ENCODE peak calls at places on chromosomes 12 and 14, in eight cellular contexts. C, O, D, V, I, K, L and M are unnamed samples.

GRCh38 chr12:63440063-63440462 is 228.2 kb downstream of the DPY19L2 start:
- DNase-seq in C (no peak), O (no peak), D (peak), V (no peak), I (no peak), K (no peak), L (no peak), M (no peak)

GRCh38 chr12:120835657-120836056 is 68.5 kb downstream of the SPPL3 start:
- DNase-seq in C (no peak), O (no peak), D (no peak), V (peak), I (no peak), K (no peak), L (no peak), M (no peak)

GRCh38 chr12:119589634-119590033 is 3.9 kb upstream of the TMEM233 start:
- DNase-seq in C (no peak), O (no peak), D (no peak), V (no peak), I (no peak), K (no peak), L (no peak), M (no peak)

GRCh38 chr12:30110970-30111586 is 327.3 kb upstream of the TMTC1 start:
- DNase-seq in C (peak), O (no peak), D (no peak), V (peak), I (peak), K (peak), L (no peak), M (peak)

GRCh38 chr14:104357689-104358527 is 219.5 kb downstream of the KIF26A start:
- DNase-seq in C (peak), O (no peak), D (no peak), V (no peak), I (no peak), K (no peak), L (no peak), M (no peak)

GRCh38 chr12:25387136-25388050 is 136.7 kb upstream of the KRAS start:
- DNase-seq in C (peak), O (peak), D (peak), V (peak), I (peak), K (peak), L (peak), M (peak)

GRCh38 chr14:90624732-90625444 is 191.3 kb downstream of the TTC7B start:
- DNase-seq in C (no peak), O (no peak), D (peak), V (no peak), I (no peak), K (peak), L (peak), M (no peak)

GRCh38 chr12:116474899-116475298 is 84.3 kb upstream of the MAP1LC3B2 start:
- DNase-seq in C (no peak), O (no peak), D (no peak), V (no peak), I (no peak), K (no peak), L (no peak), M (no peak)

GRCh38 chr12:79874665-79875064 is 60.2 kb downstream of the PPP1R12A start:
- DNase-seq in C (no peak), O (peak), D (no peak), V (no peak), I (no peak), K (no peak), L (no peak), M (no peak)

GRCh38 chr14:103061482-103061976 is 4.2 kb upstream of the CDC42BPB start:
- DNase-seq in C (no peak), O (no peak), D (no peak), V (no peak), I (no peak), K (no peak), L (no peak), M (no peak)

GRCh38 chr12:57470970-57471656 is 8.6 kb downstream of the ARHGAP9 start:
- DNase-seq in C (no peak), O (no peak), D (no peak), V (no peak), I (no peak), K (no peak), L (no peak), M (no peak)

GRCh38 chr12:68374315-68374982 is 42.3 kb upstream of the MDM1 start:
- DNase-seq in C (no peak), O (no peak), D (no peak), V (no peak), I (peak), K (no peak), L (peak), M (no peak)

GRCh38 chr12:130456375-130457199 is 118.9 kb downstream of the PIWIL1 start:
- DNase-seq in C (no peak), O (no peak), D (peak), V (no peak), I (no peak), K (no peak), L (no peak), M (no peak)

GRCh38 chr12:105477873-105478272 is 147.4 kb downstream of the C12orf75 start:
- DNase-seq in C (peak), O (no peak), D (no peak), V (no peak), I (no peak), K (no peak), L (no peak), M (peak)

GRCh38 chr12:116639765-116640164 is 80.6 kb downstream of the MAP1LC3B2 start:
- DNase-seq in C (no peak), O (no peak), D (no peak), V (no peak), I (no peak), K (no peak), L (no peak), M (no peak)

GRCh38 chr12:123721245-123721644 is 9.1 kb downstream of the ATP6V0A2 start:
- DNase-seq in C (no peak), O (no peak), D (no peak), V (no peak), I (no peak), K (no peak), L (no peak), M (no peak)

GRCh38 chr12:77924703-77925102 is 94.0 kb downstream of the NAV3 start:
- DNase-seq in C (no peak), O (no peak), D (peak), V (peak), I (no peak), K (peak), L (no peak), M (no peak)

DNA sequence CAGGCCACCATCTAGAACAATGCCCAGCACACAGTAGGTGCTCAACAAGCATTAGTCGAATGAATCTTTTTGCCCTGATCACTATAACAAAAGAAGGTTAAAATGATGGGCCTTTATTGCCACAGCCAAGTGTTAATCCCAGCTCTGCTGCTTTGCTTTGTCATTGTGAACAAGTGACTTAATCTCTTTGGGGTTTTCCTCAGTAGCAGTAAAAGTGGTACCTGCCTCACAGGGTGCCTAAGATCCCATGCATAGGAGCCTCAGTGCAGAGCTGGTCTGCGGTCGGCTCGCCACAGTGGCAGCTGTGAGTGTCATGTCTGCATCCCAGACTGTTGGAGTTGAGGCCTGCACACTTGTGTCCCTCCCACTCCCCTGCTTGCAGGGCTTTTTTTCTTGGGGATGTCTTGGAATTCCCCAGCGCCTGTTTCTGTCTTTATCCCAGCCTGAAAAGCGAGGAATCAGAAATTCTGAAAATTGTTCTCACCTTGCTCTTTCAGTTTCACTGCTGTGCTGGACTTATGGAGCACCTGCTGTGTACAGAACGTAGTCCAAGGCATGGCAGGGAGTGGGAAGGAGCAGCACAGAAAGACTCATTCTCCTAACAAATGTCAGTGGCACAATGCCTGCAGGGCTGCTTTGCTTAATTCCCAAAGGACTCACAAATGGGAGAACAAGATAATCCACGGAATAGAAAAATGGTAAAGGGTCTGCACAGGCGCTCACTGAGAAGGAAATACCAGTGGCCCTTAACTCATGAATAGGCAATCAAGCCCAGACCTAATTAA is 90.8 kb downstream of the EML1 start:
- DNase-seq in C (no peak), O (no peak), D (no peak), V (no peak), I (no peak), K (no peak), L (no peak), M (no peak)
- H3K4me2 ChIP-seq in C (no peak), O (no peak), D (no peak), V (no peak), I (no peak), K (no peak), L (no peak), M (no peak)

DNA sequence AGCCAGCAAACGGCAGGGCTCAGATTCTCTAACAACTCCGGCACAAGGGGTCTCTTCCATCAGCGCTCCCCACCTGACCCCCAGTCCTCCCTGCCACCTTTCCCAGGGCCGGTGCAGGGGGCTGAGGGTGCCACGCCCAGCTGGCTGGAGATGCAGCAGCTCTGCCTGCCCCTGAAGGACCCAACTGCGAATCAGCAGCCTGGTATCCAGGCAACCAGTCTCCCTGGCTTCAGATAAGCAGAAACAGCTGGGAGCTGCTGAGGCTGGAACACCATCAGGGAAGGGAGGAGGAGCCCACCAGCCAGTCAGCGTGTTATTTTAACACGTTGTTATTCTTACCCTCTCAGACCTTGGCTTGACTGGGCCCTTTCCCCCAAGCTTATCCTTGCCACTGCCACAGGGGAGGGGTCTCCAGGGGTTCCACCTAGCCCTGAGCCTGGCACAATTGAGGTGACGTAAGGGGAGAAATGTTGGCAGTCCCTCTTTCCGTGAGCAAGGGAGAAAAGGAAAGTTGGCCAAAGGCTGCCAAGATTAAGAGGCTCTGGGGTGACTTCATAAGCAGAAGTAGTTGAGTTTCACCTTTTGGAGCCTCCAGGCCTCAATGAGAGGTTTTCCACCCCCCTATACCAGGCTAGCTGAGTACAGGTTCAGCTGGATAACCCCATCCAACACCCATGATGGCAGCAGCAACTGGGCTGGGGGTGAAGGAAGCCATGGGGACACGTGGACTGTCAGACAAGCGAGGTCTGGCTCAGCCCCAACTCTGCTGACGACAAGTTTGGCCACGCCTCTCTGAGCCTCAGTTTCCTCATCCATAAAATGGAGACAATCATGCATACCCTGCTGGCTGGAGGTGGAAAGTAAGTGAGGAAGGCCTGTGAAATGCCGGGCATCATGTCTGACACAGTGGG is 91.1 kb downstream of the IRF2BPL start:
- DNase-seq in C (peak), O (no peak), D (peak), V (peak), I (peak), K (peak), L (no peak), M (peak)
- H3K4me2 ChIP-seq in C (peak), O (peak), D (peak), V (peak), I (peak), K (no peak), L (no peak), M (no peak)

DNA sequence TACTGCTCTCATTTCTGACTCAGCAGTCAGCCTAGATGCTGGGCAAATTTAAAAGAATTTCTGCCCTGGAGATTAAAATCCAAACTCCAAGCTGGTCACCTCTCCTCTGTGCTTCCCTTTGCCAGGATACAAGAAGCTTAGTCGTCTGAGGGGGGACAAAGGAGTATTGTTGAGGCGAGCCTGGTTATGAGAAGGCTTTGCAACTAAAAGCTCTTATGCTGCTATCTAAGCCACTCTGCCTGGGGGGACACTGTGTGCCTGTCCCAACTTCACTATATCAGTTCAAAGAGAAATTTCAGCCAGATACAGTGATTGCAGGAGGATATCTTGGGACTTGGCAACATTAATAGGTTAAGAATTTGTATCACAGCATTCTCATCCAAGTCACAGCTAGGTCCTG is 10.8 kb upstream of the PLEKHH1 start:
- DNase-seq in C (no peak), O (no peak), D (no peak), V (no peak), I (no peak), K (no peak), L (no peak), M (no peak)
- H3K4me2 ChIP-seq in C (no peak), O (no peak), D (no peak), V (no peak), I (no peak), K (no peak), L (no peak), M (no peak)

GRCh38 chr14:68127166-68127565 is 307.6 kb downstream of the RAD51B start:
- DNase-seq in C (no peak), O (no peak), D (no peak), V (no peak), I (no peak), K (no peak), L (no peak), M (no peak)
- H3K4me2 ChIP-seq in C (no peak), O (no peak), D (no peak), V (no peak), I (no peak), K (no peak), L (no peak), M (no peak)

GRCh38 chr14:45362505-45362904 is 109.5 kb upstream of the MIS18BP1 start:
- DNase-seq in C (no peak), O (no peak), D (no peak), V (no peak), I (no peak), K (no peak), L (no peak), M (no peak)
- H3K4me2 ChIP-seq in C (no peak), O (no peak), D (no peak), V (no peak), I (no peak), K (no peak), L (no peak), M (no peak)